ENCODE peak calls at places on chromosomes 13 and 19, in ten cellular contexts. One of them, this sample, is unnamed.

GRCh38 chr19:34274284-34274826 is 20.0 kb downstream of the GARRE1 start:
- DNase-seq in mucosa of descending colon: no peak
- DNase-seq in fibroblast of lung: peak; percentile 71
- DNase-seq in uterus: no peak
- DNase-seq in tibial nerve: no peak
- DNase-seq in CD8-positive, alpha-beta memory T cell: no peak
- DNase-seq in trophoblast cell: no peak
- DNase-seq in transverse colon: no peak
- DNase-seq in CD4-positive, CD25-positive, alpha-beta regulatory T cell: no peak
- DNase-seq in CD8-positive, alpha-beta T cell: no peak
- DNase-seq in this sample: no peak

GRCh38 chr13:34155931-34156607 is 338.1 kb downstream of the RFC3 start:
- DNase-seq in tibial nerve: no peak
- DNase-seq in CD4-positive, CD25-positive, alpha-beta regulatory T cell: no peak
- DNase-seq in CD8-positive, alpha-beta memory T cell: no peak
- DNase-seq in mucosa of descending colon: no peak
- DNase-seq in trophoblast cell: peak; percentile 79
- DNase-seq in fibroblast of lung: peak; percentile 83
- DNase-seq in transverse colon: no peak
- DNase-seq in CD8-positive, alpha-beta T cell: no peak
- DNase-seq in uterus: no peak
- DNase-seq in this sample: peak; percentile 72

GRCh38 chr13:95231393-95231792 is 69.9 kb downstream of the ABCC4 start:
- DNase-seq in uterus: no peak
- DNase-seq in CD8-positive, alpha-beta T cell: no peak
- DNase-seq in trophoblast cell: no peak
- DNase-seq in tibial nerve: no peak
- DNase-seq in CD4-positive, CD25-positive, alpha-beta regulatory T cell: no peak
- DNase-seq in fibroblast of lung: no peak
- DNase-seq in transverse colon: no peak
- DNase-seq in CD8-positive, alpha-beta memory T cell: no peak
- DNase-seq in mucosa of descending colon: no peak
- DNase-seq in this sample: no peak

GRCh38 chr13:34156841-34157365 is 339.0 kb downstream of the RFC3 start:
- DNase-seq in CD4-positive, CD25-positive, alpha-beta regulatory T cell: peak; percentile 71
- DNase-seq in transverse colon: peak; percentile 80
- DNase-seq in trophoblast cell: peak; percentile 90
- DNase-seq in tibial nerve: peak; percentile 24
- DNase-seq in uterus: peak; percentile 82
- DNase-seq in CD8-positive, alpha-beta memory T cell: no peak
- DNase-seq in CD8-positive, alpha-beta T cell: no peak
- DNase-seq in mucosa of descending colon: peak; percentile 86
- DNase-seq in fibroblast of lung: peak; percentile 99
- DNase-seq in this sample: peak; percentile 16

GRCh38 chr13:104015646-104016396 is 949.6 kb upstream of the SLC10A2 start:
- DNase-seq in uterus: no peak
- DNase-seq in trophoblast cell: no peak
- DNase-seq in CD8-positive, alpha-beta T cell: no peak
- DNase-seq in fibroblast of lung: peak; percentile 96
- DNase-seq in tibial nerve: no peak
- DNase-seq in mucosa of descending colon: no peak
- DNase-seq in CD4-positive, CD25-positive, alpha-beta regulatory T cell: no peak
- DNase-seq in CD8-positive, alpha-beta memory T cell: no peak
- DNase-seq in transverse colon: no peak
- DNase-seq in this sample: no peak

GRCh38 chr19:43809762-43810696 is 7.8 kb upstream of the LYPD5 start:
- DNase-seq in fibroblast of lung: peak; percentile 61
- DNase-seq in CD8-positive, alpha-beta memory T cell: peak; percentile 40
- DNase-seq in mucosa of descending colon: no peak
- DNase-seq in tibial nerve: no peak
- DNase-seq in uterus: no peak
- DNase-seq in CD8-positive, alpha-beta T cell: no peak
- DNase-seq in transverse colon: no peak
- DNase-seq in trophoblast cell: peak; percentile 22
- DNase-seq in CD4-positive, CD25-positive, alpha-beta regulatory T cell: peak; percentile 70
- DNase-seq in this sample: peak; percentile 46

GRCh38 chr19:4980838-4981680 is 12.1 kb downstream of the KDM4B start:
- DNase-seq in tibial nerve: no peak
- DNase-seq in trophoblast cell: no peak
- DNase-seq in CD4-positive, CD25-positive, alpha-beta regulatory T cell: no peak
- DNase-seq in transverse colon: no peak
- DNase-seq in uterus: no peak
- DNase-seq in fibroblast of lung: no peak
- DNase-seq in CD8-positive, alpha-beta memory T cell: no peak
- DNase-seq in CD8-positive, alpha-beta T cell: no peak
- DNase-seq in mucosa of descending colon: no peak
- DNase-seq in this sample: no peak

GRCh38 chr13:72696590-72696989 is 30.8 kb downstream of the MZT1 start:
- DNase-seq in mucosa of descending colon: no peak
- DNase-seq in CD8-positive, alpha-beta memory T cell: no peak
- DNase-seq in transverse colon: no peak
- DNase-seq in fibroblast of lung: no peak
- DNase-seq in tibial nerve: no peak
- DNase-seq in CD8-positive, alpha-beta T cell: no peak
- DNase-seq in CD4-positive, CD25-positive, alpha-beta regulatory T cell: no peak
- DNase-seq in trophoblast cell: no peak
- DNase-seq in uterus: no peak
- DNase-seq in this sample: no peak

GRCh38 chr19:46834984-46835383 is 15.7 kb downstream of the AP2S1 start:
- DNase-seq in CD8-positive, alpha-beta memory T cell: no peak
- DNase-seq in fibroblast of lung: no peak
- DNase-seq in trophoblast cell: no peak
- DNase-seq in CD8-positive, alpha-beta T cell: no peak
- DNase-seq in transverse colon: no peak
- DNase-seq in mucosa of descending colon: no peak
- DNase-seq in uterus: no peak
- DNase-seq in tibial nerve: no peak
- DNase-seq in CD4-positive, CD25-positive, alpha-beta regulatory T cell: no peak
- DNase-seq in this sample: no peak

GRCh38 chr19:46825731-46826055 is 25.0 kb downstream of the AP2S1 start:
- DNase-seq in CD4-positive, CD25-positive, alpha-beta regulatory T cell: no peak
- DNase-seq in transverse colon: no peak
- DNase-seq in uterus: no peak
- DNase-seq in mucosa of descending colon: no peak
- DNase-seq in CD8-positive, alpha-beta memory T cell: no peak
- DNase-seq in fibroblast of lung: no peak
- DNase-seq in tibial nerve: no peak
- DNase-seq in trophoblast cell: peak; percentile 68
- DNase-seq in CD8-positive, alpha-beta T cell: no peak
- DNase-seq in this sample: no peak

GRCh38 chr19:46828484-46828883 is 22.2 kb downstream of the AP2S1 start:
- DNase-seq in mucosa of descending colon: no peak
- DNase-seq in CD8-positive, alpha-beta memory T cell: no peak
- DNase-seq in transverse colon: no peak
- DNase-seq in tibial nerve: no peak
- DNase-seq in trophoblast cell: peak; percentile 42
- DNase-seq in CD4-positive, CD25-positive, alpha-beta regulatory T cell: peak; percentile 35
- DNase-seq in uterus: no peak
- DNase-seq in fibroblast of lung: peak; percentile 50
- DNase-seq in CD8-positive, alpha-beta T cell: no peak
- DNase-seq in this sample: no peak

GRCh38 chr19:46834121-46834520 is 16.5 kb downstream of the AP2S1 start:
- DNase-seq in uterus: no peak
- DNase-seq in transverse colon: no peak
- DNase-seq in trophoblast cell: no peak
- DNase-seq in fibroblast of lung: no peak
- DNase-seq in CD8-positive, alpha-beta T cell: no peak
- DNase-seq in CD8-positive, alpha-beta memory T cell: no peak
- DNase-seq in tibial nerve: no peak
- DNase-seq in mucosa of descending colon: no peak
- DNase-seq in CD4-positive, CD25-positive, alpha-beta regulatory T cell: no peak
- DNase-seq in this sample: no peak

DNA sequence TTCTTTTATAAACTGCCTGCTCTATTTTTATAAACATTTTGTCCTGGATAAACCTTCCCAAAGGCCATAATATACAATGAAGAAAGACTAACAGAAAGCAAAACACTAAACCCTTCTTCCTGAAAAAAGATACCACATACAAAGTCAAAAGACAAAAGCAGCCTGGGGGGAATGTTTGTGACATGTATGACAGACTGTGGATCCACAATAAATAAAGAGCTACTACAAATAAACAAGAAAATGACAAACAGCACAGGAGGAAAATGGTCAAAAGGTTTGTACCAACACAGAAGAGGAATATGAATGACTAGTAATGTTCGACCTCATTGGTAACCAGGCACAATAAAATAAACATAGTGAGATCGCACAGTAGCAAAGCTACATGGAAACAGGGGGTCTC is 19.8 kb downstream of the AP2S1 start:
- DNase-seq in fibroblast of lung: no peak
- DNase-seq in trophoblast cell: no peak
- DNase-seq in CD4-positive, CD25-positive, alpha-beta regulatory T cell: no peak
- DNase-seq in CD8-positive, alpha-beta T cell: no peak
- DNase-seq in mucosa of descending colon: no peak
- DNase-seq in transverse colon: no peak
- DNase-seq in uterus: no peak
- DNase-seq in tibial nerve: no peak
- DNase-seq in CD8-positive, alpha-beta memory T cell: no peak
- DNase-seq in this sample: no peak
- H3K36me3 ChIP-seq in fibroblast of lung: no peaks in the 10 kb centered on the region
- H3K36me3 ChIP-seq in trophoblast cell: no peaks in the 10 kb centered on the region
- H3K36me3 ChIP-seq in CD4-positive, CD25-positive, alpha-beta regulatory T cell: no peaks in the 10 kb centered on the region
- H3K36me3 ChIP-seq in CD8-positive, alpha-beta T cell: no peaks in the 10 kb centered on the region
- H3K36me3 ChIP-seq in mucosa of descending colon: no peaks in the 10 kb centered on the region
- H3K36me3 ChIP-seq in transverse colon: no peaks in the 10 kb centered on the region
- H3K36me3 ChIP-seq in uterus: no peaks in the 10 kb centered on the region
- H3K36me3 ChIP-seq in tibial nerve: no peaks in the 10 kb centered on the region
- H3K36me3 ChIP-seq in CD8-positive, alpha-beta memory T cell: no peaks in the 10 kb centered on the region
- H3K36me3 ChIP-seq in this sample: no peaks in the 10 kb centered on the region

GRCh38 chr19:47376589-47377144 is 27.6 kb downstream of the DHX34 start:
- DNase-seq in transverse colon: no peak
- DNase-seq in fibroblast of lung: no peak
- DNase-seq in CD8-positive, alpha-beta T cell: no peak
- DNase-seq in CD4-positive, CD25-positive, alpha-beta regulatory T cell: no peak
- DNase-seq in trophoblast cell: no peak
- DNase-seq in tibial nerve: no peak
- DNase-seq in uterus: no peak
- DNase-seq in mucosa of descending colon: no peak
- DNase-seq in CD8-positive, alpha-beta memory T cell: no peak
- DNase-seq in this sample: no peak

GRCh38 chr19:47378246-47378645 is 29.1 kb downstream of the DHX34 start:
- DNase-seq in CD8-positive, alpha-beta memory T cell: no peak
- DNase-seq in mucosa of descending colon: no peak
- DNase-seq in trophoblast cell: no peak
- DNase-seq in tibial nerve: no peak
- DNase-seq in transverse colon: no peak
- DNase-seq in CD4-positive, CD25-positive, alpha-beta regulatory T cell: no peak
- DNase-seq in uterus: no peak
- DNase-seq in CD8-positive, alpha-beta T cell: no peak
- DNase-seq in fibroblast of lung: no peak
- DNase-seq in this sample: no peak

GRCh38 chr19:47379398-47379938 is 30.4 kb downstream of the DHX34 start:
- DNase-seq in CD8-positive, alpha-beta memory T cell: no peak
- DNase-seq in mucosa of descending colon: no peak
- DNase-seq in trophoblast cell: no peak
- DNase-seq in CD8-positive, alpha-beta T cell: no peak
- DNase-seq in CD4-positive, CD25-positive, alpha-beta regulatory T cell: no peak
- DNase-seq in transverse colon: no peak
- DNase-seq in tibial nerve: no peak
- DNase-seq in uterus: no peak
- DNase-seq in fibroblast of lung: no peak
- DNase-seq in this sample: no peak

GRCh38 chr19:47377208-47377701 is 28.1 kb downstream of the DHX34 start:
- DNase-seq in tibial nerve: no peak
- DNase-seq in mucosa of descending colon: no peak
- DNase-seq in CD8-positive, alpha-beta memory T cell: no peak
- DNase-seq in CD8-positive, alpha-beta T cell: no peak
- DNase-seq in transverse colon: no peak
- DNase-seq in uterus: no peak
- DNase-seq in trophoblast cell: no peak
- DNase-seq in fibroblast of lung: no peak
- DNase-seq in CD4-positive, CD25-positive, alpha-beta regulatory T cell: no peak
- DNase-seq in this sample: no peak

GRCh38 chr19:47377801-47378200 is 28.7 kb downstream of the DHX34 start:
- DNase-seq in tibial nerve: no peak
- DNase-seq in uterus: no peak
- DNase-seq in mucosa of descending colon: no peak
- DNase-seq in CD8-positive, alpha-beta memory T cell: no peak
- DNase-seq in fibroblast of lung: no peak
- DNase-seq in CD8-positive, alpha-beta T cell: no peak
- DNase-seq in trophoblast cell: no peak
- DNase-seq in CD4-positive, CD25-positive, alpha-beta regulatory T cell: no peak
- DNase-seq in transverse colon: no peak
- DNase-seq in this sample: no peak
- H3K36me3 ChIP-seq in tibial nerve: peaks cover 4% of the 10 kb centered on the region
- H3K36me3 ChIP-seq in uterus: no peaks in the 10 kb centered on the region
- H3K36me3 ChIP-seq in mucosa of descending colon: no peaks in the 10 kb centered on the region
- H3K36me3 ChIP-seq in CD8-positive, alpha-beta memory T cell: peaks cover 18% of the 10 kb centered on the region
- H3K36me3 ChIP-seq in fibroblast of lung: peaks cover 38% of the 10 kb centered on the region
- H3K36me3 ChIP-seq in CD8-positive, alpha-beta T cell: peaks cover 44% of the 10 kb centered on the region
- H3K36me3 ChIP-seq in trophoblast cell: peaks cover 90% of the 10 kb centered on the region
- H3K36me3 ChIP-seq in CD4-positive, CD25-positive, alpha-beta regulatory T cell: peaks cover 43% of the 10 kb centered on the region
- H3K36me3 ChIP-seq in transverse colon: peaks cover 51% of the 10 kb centered on the region
- H3K36me3 ChIP-seq in this sample: peaks cover 77% of the 10 kb centered on the region

GRCh38 chr19:38206006-38206745 is 17.8 kb downstream of the DPF1 start:
- DNase-seq in fibroblast of lung: no peak
- DNase-seq in CD8-positive, alpha-beta memory T cell: no peak
- DNase-seq in trophoblast cell: no peak
- DNase-seq in uterus: no peak
- DNase-seq in transverse colon: no peak
- DNase-seq in CD4-positive, CD25-positive, alpha-beta regulatory T cell: no peak
- DNase-seq in CD8-positive, alpha-beta T cell: no peak
- DNase-seq in mucosa of descending colon: no peak
- DNase-seq in tibial nerve: no peak
- DNase-seq in this sample: no peak

GRCh38 chr19:38203197-38203596 is 20.8 kb downstream of the DPF1 start:
- DNase-seq in uterus: no peak
- DNase-seq in fibroblast of lung: no peak
- DNase-seq in CD8-positive, alpha-beta T cell: no peak
- DNase-seq in mucosa of descending colon: no peak
- DNase-seq in CD4-positive, CD25-positive, alpha-beta regulatory T cell: no peak
- DNase-seq in tibial nerve: no peak
- DNase-seq in trophoblast cell: no peak
- DNase-seq in transverse colon: no peak
- DNase-seq in CD8-positive, alpha-beta memory T cell: no peak
- DNase-seq in this sample: no peak

GRCh38 chr19:38206928-38207327 is 17.1 kb downstream of the DPF1 start:
- DNase-seq in CD4-positive, CD25-positive, alpha-beta regulatory T cell: no peak
- DNase-seq in CD8-positive, alpha-beta T cell: no peak
- DNase-seq in CD8-positive, alpha-beta memory T cell: no peak
- DNase-seq in tibial nerve: no peak
- DNase-seq in uterus: no peak
- DNase-seq in fibroblast of lung: no peak
- DNase-seq in transverse colon: no peak
- DNase-seq in trophoblast cell: no peak
- DNase-seq in mucosa of descending colon: no peak
- DNase-seq in this sample: no peak

GRCh38 chr19:38204096-38204495 is 19.9 kb downstream of the DPF1 start:
- DNase-seq in fibroblast of lung: no peak
- DNase-seq in mucosa of descending colon: no peak
- DNase-seq in tibial nerve: no peak
- DNase-seq in transverse colon: no peak
- DNase-seq in CD4-positive, CD25-positive, alpha-beta regulatory T cell: no peak
- DNase-seq in trophoblast cell: no peak
- DNase-seq in CD8-positive, alpha-beta T cell: no peak
- DNase-seq in CD8-positive, alpha-beta memory T cell: no peak
- DNase-seq in uterus: no peak
- DNase-seq in this sample: no peak

GRCh38 chr19:38204728-38205127 is 19.3 kb downstream of the DPF1 start:
- DNase-seq in tibial nerve: no peak
- DNase-seq in mucosa of descending colon: no peak
- DNase-seq in CD8-positive, alpha-beta T cell: no peak
- DNase-seq in transverse colon: no peak
- DNase-seq in CD4-positive, CD25-positive, alpha-beta regulatory T cell: no peak
- DNase-seq in CD8-positive, alpha-beta memory T cell: no peak
- DNase-seq in fibroblast of lung: no peak
- DNase-seq in uterus: no peak
- DNase-seq in trophoblast cell: no peak
- DNase-seq in this sample: no peak
- H3K36me3 ChIP-seq in tibial nerve: no peaks in the 10 kb centered on the region
- H3K36me3 ChIP-seq in mucosa of descending colon: peaks cover 3% of the 10 kb centered on the region
- H3K36me3 ChIP-seq in CD8-positive, alpha-beta T cell: no peaks in the 10 kb centered on the region
- H3K36me3 ChIP-seq in transverse colon: peaks cover 11% of the 10 kb centered on the region
- H3K36me3 ChIP-seq in CD4-positive, CD25-positive, alpha-beta regulatory T cell: no peaks in the 10 kb centered on the region
- H3K36me3 ChIP-seq in CD8-positive, alpha-beta memory T cell: no peaks in the 10 kb centered on the region
- H3K36me3 ChIP-seq in fibroblast of lung: peaks cover 4% of the 10 kb centered on the region
- H3K36me3 ChIP-seq in uterus: no peaks in the 10 kb centered on the region
- H3K36me3 ChIP-seq in trophoblast cell: peaks cover 6% of the 10 kb centered on the region
- H3K36me3 ChIP-seq in this sample: no peaks in the 10 kb centered on the region

GRCh38 chr19:3612330-3612729 is 5.7 kb upstream of the TBXA2R start:
- DNase-seq in mucosa of descending colon: no peak
- DNase-seq in CD8-positive, alpha-beta memory T cell: no peak
- DNase-seq in uterus: no peak
- DNase-seq in tibial nerve: no peak
- DNase-seq in trophoblast cell: no peak
- DNase-seq in CD8-positive, alpha-beta T cell: no peak
- DNase-seq in fibroblast of lung: no peak
- DNase-seq in CD4-positive, CD25-positive, alpha-beta regulatory T cell: no peak
- DNase-seq in transverse colon: no peak
- DNase-seq in this sample: no peak

GRCh38 chr19:3614858-3615505 is 8.3 kb upstream of the TBXA2R start:
- DNase-seq in CD8-positive, alpha-beta T cell: no peak
- DNase-seq in CD8-positive, alpha-beta memory T cell: no peak
- DNase-seq in uterus: no peak
- DNase-seq in tibial nerve: no peak
- DNase-seq in mucosa of descending colon: no peak
- DNase-seq in trophoblast cell: no peak
- DNase-seq in fibroblast of lung: no peak
- DNase-seq in CD4-positive, CD25-positive, alpha-beta regulatory T cell: no peak
- DNase-seq in transverse colon: no peak
- DNase-seq in this sample: no peak

GRCh38 chr19:3611841-3612240 is 5.2 kb upstream of the TBXA2R start:
- DNase-seq in CD4-positive, CD25-positive, alpha-beta regulatory T cell: no peak
- DNase-seq in trophoblast cell: no peak
- DNase-seq in tibial nerve: no peak
- DNase-seq in CD8-positive, alpha-beta T cell: no peak
- DNase-seq in CD8-positive, alpha-beta memory T cell: no peak
- DNase-seq in mucosa of descending colon: no peak
- DNase-seq in uterus: no peak
- DNase-seq in fibroblast of lung: no peak
- DNase-seq in transverse colon: no peak
- DNase-seq in this sample: no peak

GRCh38 chr19:3613765-3614661 is 7.3 kb upstream of the TBXA2R start:
- DNase-seq in CD8-positive, alpha-beta memory T cell: no peak
- DNase-seq in fibroblast of lung: no peak
- DNase-seq in transverse colon: no peak
- DNase-seq in uterus: no peak
- DNase-seq in CD4-positive, CD25-positive, alpha-beta regulatory T cell: no peak
- DNase-seq in trophoblast cell: no peak
- DNase-seq in mucosa of descending colon: no peak
- DNase-seq in tibial nerve: no peak
- DNase-seq in CD8-positive, alpha-beta T cell: no peak
- DNase-seq in this sample: no peak

GRCh38 chr19:3612901-3613741 is 6.4 kb upstream of the TBXA2R start:
- DNase-seq in CD4-positive, CD25-positive, alpha-beta regulatory T cell: no peak
- DNase-seq in uterus: no peak
- DNase-seq in CD8-positive, alpha-beta memory T cell: no peak
- DNase-seq in CD8-positive, alpha-beta T cell: no peak
- DNase-seq in mucosa of descending colon: peak; percentile 52
- DNase-seq in tibial nerve: no peak
- DNase-seq in transverse colon: no peak
- DNase-seq in fibroblast of lung: no peak
- DNase-seq in trophoblast cell: no peak
- DNase-seq in this sample: no peak
- H3K36me3 ChIP-seq in CD4-positive, CD25-positive, alpha-beta regulatory T cell: peaks cover 13% of the 10 kb centered on the region
- H3K36me3 ChIP-seq in uterus: no peaks in the 10 kb centered on the region
- H3K36me3 ChIP-seq in CD8-positive, alpha-beta memory T cell: no peaks in the 10 kb centered on the region
- H3K36me3 ChIP-seq in CD8-positive, alpha-beta T cell: no peaks in the 10 kb centered on the region
- H3K36me3 ChIP-seq in mucosa of descending colon: no peaks in the 10 kb centered on the region
- H3K36me3 ChIP-seq in tibial nerve: no peaks in the 10 kb centered on the region
- H3K36me3 ChIP-seq in transverse colon: no peaks in the 10 kb centered on the region
- H3K36me3 ChIP-seq in fibroblast of lung: peaks cover 19% of the 10 kb centered on the region
- H3K36me3 ChIP-seq in trophoblast cell: peaks cover 49% of the 10 kb centered on the region
- H3K36me3 ChIP-seq in this sample: peaks cover 18% of the 10 kb centered on the region

This sample was measured in HAP-1.